ENCODE peak calls at places on chromosomes 13 and 19, in ten cellular contexts. One of them, this sample, is unnamed.

GRCh38 chr19:14843587-14843986 is 5.1 kb downstream of the OR7A10 start:
- DNase-seq in effector CD4-positive, alpha-beta T cell: no peak
- DNase-seq in mesothelial cell of epicardium: no peak
- DNase-seq in stimulated activated CD8-positive, alpha-beta memory T cell treated with anti-CD3 and anti-CD28 coated beads, Interleukin-15, amount 100 ng/mL, for 1 hour: no peak
- DNase-seq in germinal center: no peak
- DNase-seq in hippocampal formation: no peak
- DNase-seq in activated T-cell treated with anti-CD3 and anti-CD28 coated beads for 1 hour: no peak
- DNase-seq in stimulated activated CD4-positive, alpha-beta T cell treated with anti-CD3 and anti-CD28 coated beads, Interleukin-1b, Interleukin-23, amount 100 ng/mL, for 24 hours: no peak
- DNase-seq in kidney tubule cell: no peak
- DNase-seq in thyroid gland: no peak
- DNase-seq in this sample: no peak

GRCh38 chr13:26895081-26895807 is 134.7 kb upstream of the GPR12 start:
- DNase-seq in effector CD4-positive, alpha-beta T cell: no peak
- DNase-seq in mesothelial cell of epicardium: no peak
- DNase-seq in stimulated activated CD8-positive, alpha-beta memory T cell treated with anti-CD3 and anti-CD28 coated beads, Interleukin-15, amount 100 ng/mL, for 1 hour: no peak
- DNase-seq in germinal center: no peak
- DNase-seq in hippocampal formation: no peak
- DNase-seq in activated T-cell treated with anti-CD3 and anti-CD28 coated beads for 1 hour: no peak
- DNase-seq in stimulated activated CD4-positive, alpha-beta T cell treated with anti-CD3 and anti-CD28 coated beads, Interleukin-1b, Interleukin-23, amount 100 ng/mL, for 24 hours: no peak
- DNase-seq in kidney tubule cell: peak; percentile 49
- DNase-seq in thyroid gland: no peak
- DNase-seq in this sample: no peak

GRCh38 chr13:102870677-102871415 is 25.0 kb downstream of the ERCC5 start:
- DNase-seq in effector CD4-positive, alpha-beta T cell: peak; percentile 52
- DNase-seq in mesothelial cell of epicardium: peak; percentile 36
- DNase-seq in stimulated activated CD8-positive, alpha-beta memory T cell treated with anti-CD3 and anti-CD28 coated beads, Interleukin-15, amount 100 ng/mL, for 1 hour: no peak
- DNase-seq in germinal center: peak; percentile 70
- DNase-seq in hippocampal formation: peak; percentile 50
- DNase-seq in activated T-cell treated with anti-CD3 and anti-CD28 coated beads for 1 hour: peak; percentile 31
- DNase-seq in stimulated activated CD4-positive, alpha-beta T cell treated with anti-CD3 and anti-CD28 coated beads, Interleukin-1b, Interleukin-23, amount 100 ng/mL, for 24 hours: peak; percentile 16
- DNase-seq in kidney tubule cell: peak; percentile 69
- DNase-seq in thyroid gland: peak; percentile 42
- DNase-seq in this sample: peak; percentile 46

GRCh38 chr13:37413161-37413560 is 185.4 kb downstream of the POSTN start:
- DNase-seq in effector CD4-positive, alpha-beta T cell: no peak
- DNase-seq in mesothelial cell of epicardium: no peak
- DNase-seq in stimulated activated CD8-positive, alpha-beta memory T cell treated with anti-CD3 and anti-CD28 coated beads, Interleukin-15, amount 100 ng/mL, for 1 hour: no peak
- DNase-seq in germinal center: no peak
- DNase-seq in hippocampal formation: no peak
- DNase-seq in activated T-cell treated with anti-CD3 and anti-CD28 coated beads for 1 hour: no peak
- DNase-seq in stimulated activated CD4-positive, alpha-beta T cell treated with anti-CD3 and anti-CD28 coated beads, Interleukin-1b, Interleukin-23, amount 100 ng/mL, for 24 hours: no peak
- DNase-seq in kidney tubule cell: no peak
- DNase-seq in thyroid gland: no peak
- DNase-seq in this sample: no peak

GRCh38 chr19:3868770-3869456 is at the start of gene ZFR2:
- DNase-seq in effector CD4-positive, alpha-beta T cell: no peak
- DNase-seq in mesothelial cell of epicardium: no peak
- DNase-seq in stimulated activated CD8-positive, alpha-beta memory T cell treated with anti-CD3 and anti-CD28 coated beads, Interleukin-15, amount 100 ng/mL, for 1 hour: no peak
- DNase-seq in germinal center: no peak
- DNase-seq in hippocampal formation: no peak
- DNase-seq in activated T-cell treated with anti-CD3 and anti-CD28 coated beads for 1 hour: no peak
- DNase-seq in stimulated activated CD4-positive, alpha-beta T cell treated with anti-CD3 and anti-CD28 coated beads, Interleukin-1b, Interleukin-23, amount 100 ng/mL, for 24 hours: peak; percentile 7
- DNase-seq in kidney tubule cell: peak; percentile 7
- DNase-seq in thyroid gland: no peak
- DNase-seq in this sample: no peak

GRCh38 chr13:49450105-49450819 is 6.2 kb downstream of the SETDB2 start:
- DNase-seq in effector CD4-positive, alpha-beta T cell: no peak
- DNase-seq in mesothelial cell of epicardium: no peak
- DNase-seq in stimulated activated CD8-positive, alpha-beta memory T cell treated with anti-CD3 and anti-CD28 coated beads, Interleukin-15, amount 100 ng/mL, for 1 hour: no peak
- DNase-seq in germinal center: no peak
- DNase-seq in hippocampal formation: no peak
- DNase-seq in activated T-cell treated with anti-CD3 and anti-CD28 coated beads for 1 hour: no peak
- DNase-seq in stimulated activated CD4-positive, alpha-beta T cell treated with anti-CD3 and anti-CD28 coated beads, Interleukin-1b, Interleukin-23, amount 100 ng/mL, for 24 hours: no peak
- DNase-seq in kidney tubule cell: no peak
- DNase-seq in thyroid gland: no peak
- DNase-seq in this sample: no peak

GRCh38 chr13:42707596-42707995 is 73.8 kb upstream of the FAM216B start:
- DNase-seq in effector CD4-positive, alpha-beta T cell: no peak
- DNase-seq in mesothelial cell of epicardium: no peak
- DNase-seq in stimulated activated CD8-positive, alpha-beta memory T cell treated with anti-CD3 and anti-CD28 coated beads, Interleukin-15, amount 100 ng/mL, for 1 hour: no peak
- DNase-seq in germinal center: no peak
- DNase-seq in hippocampal formation: no peak
- DNase-seq in activated T-cell treated with anti-CD3 and anti-CD28 coated beads for 1 hour: no peak
- DNase-seq in stimulated activated CD4-positive, alpha-beta T cell treated with anti-CD3 and anti-CD28 coated beads, Interleukin-1b, Interleukin-23, amount 100 ng/mL, for 24 hours: no peak
- DNase-seq in kidney tubule cell: peak; percentile 4
- DNase-seq in thyroid gland: no peak
- DNase-seq in this sample: no peak

GRCh38 chr19:5993516-5994406 is 15.8 kb upstream of the RANBP3 start:
- DNase-seq in effector CD4-positive, alpha-beta T cell: no peak
- DNase-seq in mesothelial cell of epicardium: no peak
- DNase-seq in stimulated activated CD8-positive, alpha-beta memory T cell treated with anti-CD3 and anti-CD28 coated beads, Interleukin-15, amount 100 ng/mL, for 1 hour: no peak
- DNase-seq in germinal center: no peak
- DNase-seq in hippocampal formation: no peak
- DNase-seq in activated T-cell treated with anti-CD3 and anti-CD28 coated beads for 1 hour: no peak
- DNase-seq in stimulated activated CD4-positive, alpha-beta T cell treated with anti-CD3 and anti-CD28 coated beads, Interleukin-1b, Interleukin-23, amount 100 ng/mL, for 24 hours: no peak
- DNase-seq in kidney tubule cell: no peak
- DNase-seq in thyroid gland: peak; percentile 94
- DNase-seq in this sample: no peak

GRCh38 chr19:29809795-29810503 is 1.8 kb upstream of the CCNE1 start:
- DNase-seq in effector CD4-positive, alpha-beta T cell: no peak
- DNase-seq in mesothelial cell of epicardium: no peak
- DNase-seq in stimulated activated CD8-positive, alpha-beta memory T cell treated with anti-CD3 and anti-CD28 coated beads, Interleukin-15, amount 100 ng/mL, for 1 hour: no peak
- DNase-seq in germinal center: no peak
- DNase-seq in hippocampal formation: no peak
- DNase-seq in activated T-cell treated with anti-CD3 and anti-CD28 coated beads for 1 hour: no peak
- DNase-seq in stimulated activated CD4-positive, alpha-beta T cell treated with anti-CD3 and anti-CD28 coated beads, Interleukin-1b, Interleukin-23, amount 100 ng/mL, for 24 hours: no peak
- DNase-seq in kidney tubule cell: no peak
- DNase-seq in thyroid gland: no peak
- DNase-seq in this sample: no peak

GRCh38 chr19:40214936-40215335 is 3.2 kb downstream of the TTC9B start:
- DNase-seq in effector CD4-positive, alpha-beta T cell: no peak
- DNase-seq in mesothelial cell of epicardium: no peak
- DNase-seq in stimulated activated CD8-positive, alpha-beta memory T cell treated with anti-CD3 and anti-CD28 coated beads, Interleukin-15, amount 100 ng/mL, for 1 hour: no peak
- DNase-seq in germinal center: no peak
- DNase-seq in hippocampal formation: no peak
- DNase-seq in activated T-cell treated with anti-CD3 and anti-CD28 coated beads for 1 hour: no peak
- DNase-seq in stimulated activated CD4-positive, alpha-beta T cell treated with anti-CD3 and anti-CD28 coated beads, Interleukin-1b, Interleukin-23, amount 100 ng/mL, for 24 hours: no peak
- DNase-seq in kidney tubule cell: no peak
- DNase-seq in thyroid gland: no peak
- DNase-seq in this sample: no peak

GRCh38 chr19:49340865-49341718 is 5.9 kb downstream of the CD37 start:
- DNase-seq in effector CD4-positive, alpha-beta T cell: no peak
- DNase-seq in mesothelial cell of epicardium: no peak
- DNase-seq in stimulated activated CD8-positive, alpha-beta memory T cell treated with anti-CD3 and anti-CD28 coated beads, Interleukin-15, amount 100 ng/mL, for 1 hour: no peak
- DNase-seq in germinal center: no peak
- DNase-seq in hippocampal formation: no peak
- DNase-seq in activated T-cell treated with anti-CD3 and anti-CD28 coated beads for 1 hour: no peak
- DNase-seq in stimulated activated CD4-positive, alpha-beta T cell treated with anti-CD3 and anti-CD28 coated beads, Interleukin-1b, Interleukin-23, amount 100 ng/mL, for 24 hours: no peak
- DNase-seq in kidney tubule cell: no peak
- DNase-seq in thyroid gland: no peak
- DNase-seq in this sample: no peak

This sample was measured in HAP-1.